ENCODE peak calls at places on chromosomes 12 and 14, in six cellular contexts. L is Peyer's patch; N is HFFc6; X is NCI-H1092 treated with DMSO at 0.1 percent for 48 hours; D is astrocyte of the spinal cord; S is activated CD4-positive, CD25-positive, alpha-beta regulatory T cell. M is an unnamed sample.

GRCh38 chr14:91185721-91186120 is 58.8 kb downstream of the GPR68 start:
- DNase-seq in L (no peak), N (peak; percentile 6), X (no peak), D (no peak), S (no peak), M (no peak)

GRCh38 chr12:3972576-3972975 is 99.4 kb upstream of the PARP11 start:
- DNase-seq in L (no peak), N (no peak), X (no peak), D (no peak), S (no peak), M (no peak)

GRCh38 chr12:55684761-55685370 is 22.8 kb downstream of the ITGA7 start:
- DNase-seq in L (no peak), N (no peak), X (no peak), D (no peak), S (no peak), M (no peak)

GRCh38 chr12:69527506-69528272 is 57.5 kb downstream of the FRS2 start:
- DNase-seq in L (no peak), N (peak; percentile 70), X (no peak), D (peak; percentile 87), S (no peak), M (no peak)

GRCh38 chr12:31021181-31021580 is 52.5 kb upstream of the DDX11 start:
- DNase-seq in L (no peak), N (no peak), X (no peak), D (no peak), S (no peak), M (no peak)

GRCh38 chr12:47615711-47616110 is 90.1 kb downstream of the RPAP3 start:
- DNase-seq in L (no peak), N (no peak), X (no peak), D (no peak), S (no peak), M (no peak)

GRCh38 chr12:82082476-82082875 is 275.7 kb downstream of the CCDC59 start:
- DNase-seq in L (no peak), N (no peak), X (no peak), D (no peak), S (no peak), M (no peak)

GRCh38 chr12:119417440-119417839 is 82.9 kb downstream of the CCDC60 start:
- DNase-seq in L (no peak), N (no peak), X (no peak), D (no peak), S (no peak), M (no peak)

GRCh38 chr12:110739488-110739887 is 3.2 kb downstream of the PPP1CC start:
- DNase-seq in L (no peak), N (no peak), X (no peak), D (no peak), S (no peak), M (no peak)

GRCh38 chr12:92596388-92596787 is 106.4 kb upstream of the PLEKHG7 start:
- DNase-seq in L (no peak), N (peak; percentile 46), X (no peak), D (peak; percentile 51), S (no peak), M (no peak)

GRCh38 chr14:94596361-94596760 is 15.1 kb downstream of the SERPINA5 start:
- DNase-seq in L (no peak), N (no peak), X (no peak), D (no peak), S (no peak), M (no peak)

GRCh38 chr14:34063470-34064164 is 112.7 kb upstream of the EGLN3 start:
- DNase-seq in L (no peak), N (no peak), X (no peak), D (no peak), S (no peak), M (no peak)

GRCh38 chr12:88237954-88238353 is 95.8 kb downstream of the TMTC3 start:
- DNase-seq in L (no peak), N (peak; percentile 65), X (no peak), D (peak; percentile 73), S (no peak), M (no peak)

GRCh38 chr14:89613260-89614008 is 196.4 kb upstream of the FOXN3 start:
- DNase-seq in L (no peak), N (no peak), X (no peak), D (no peak), S (no peak), M (peak; percentile 38)

GRCh38 chr12:107318554-107318803 is 225.1 kb upstream of the CRY1 start:
- DNase-seq in L (no peak), N (no peak), X (no peak), D (no peak), S (no peak), M (no peak)

GRCh38 chr12:49108958-49109404 is 1.7 kb downstream of the LMBR1L start:
- DNase-seq in L (peak; percentile 65), N (peak; percentile 27), X (no peak), D (no peak), S (no peak), M (no peak)